ENCODE peak calls at places on chromosome 1, in ten cellular contexts. H, N, G, B, M, Z, U, Q, F and V are unnamed samples.

GRCh38 chr1:153541641-153542569 is 1.2 kb upstream of the S100A5 start:
- DNase-seq in H (no peak), N (no peak), G (peak), B (no peak), M (no peak), Z (no peak), U (no peak), Q (no peak), F (peak), V (no peak)

GRCh38 chr1:75672528-75673393 is 51.7 kb upstream of the ACADM start:
- DNase-seq in H (no peak), N (no peak), G (peak), B (no peak), M (peak), Z (no peak), U (no peak), Q (peak), F (no peak), V (peak)

GRCh38 chr1:39540504-39541031 is 36.0 kb downstream of the PABPC4 start:
- DNase-seq in H (no peak), N (peak), G (no peak), B (peak), M (no peak), Z (peak), U (peak), Q (no peak), F (peak), V (no peak)

GRCh38 chr1:115325876-115326275 is 12.2 kb downstream of the NGF start:
- DNase-seq in H (no peak), N (no peak), G (no peak), B (no peak), M (no peak), Z (peak), U (no peak), Q (no peak), F (no peak), V (no peak)

GRCh38 chr1:244096066-244096610 is 45.1 kb downstream of the ZBTB18 start:
- DNase-seq in H (no peak), N (no peak), G (no peak), B (no peak), M (no peak), Z (no peak), U (no peak), Q (no peak), F (no peak), V (no peak)

GRCh38 chr1:67214420-67215174 is 48.3 kb downstream of the IL23R start:
- DNase-seq in H (no peak), N (no peak), G (peak), B (peak), M (peak), Z (no peak), U (no peak), Q (peak), F (no peak), V (no peak)

GRCh38 chr1:34781844-34782391 is 904 bp downstream of the GJB3 start:
- DNase-seq in H (no peak), N (peak), G (no peak), B (no peak), M (no peak), Z (no peak), U (no peak), Q (no peak), F (no peak), V (no peak)

GRCh38 chr1:89613928-89614327 is 19.0 kb upstream of the LRRC8C start:
- DNase-seq in H (no peak), N (no peak), G (no peak), B (no peak), M (no peak), Z (no peak), U (no peak), Q (no peak), F (no peak), V (no peak)

GRCh38 chr1:205532996-205533728 is 28.7 kb downstream of the CDK18 start:
- DNase-seq in H (no peak), N (no peak), G (no peak), B (no peak), M (no peak), Z (no peak), U (no peak), Q (no peak), F (peak), V (no peak)

GRCh38 chr1:85146972-85147359 is 53.9 kb downstream of the SYDE2 start:
- DNase-seq in H (no peak), N (no peak), G (no peak), B (no peak), M (no peak), Z (no peak), U (no peak), Q (peak), F (no peak), V (no peak)

GRCh38 chr1:37137018-37137417 is 102.7 kb upstream of the GRIK3 start:
- DNase-seq in H (no peak), N (no peak), G (no peak), B (no peak), M (no peak), Z (no peak), U (no peak), Q (no peak), F (no peak), V (no peak)

GRCh38 chr1:64499011-64499410 is 29.1 kb downstream of the CACHD1 start:
- DNase-seq in H (no peak), N (no peak), G (no peak), B (no peak), M (no peak), Z (no peak), U (no peak), Q (no peak), F (no peak), V (no peak)

GRCh38 chr1:16213013-16213412 is 561 bp upstream of the ARHGEF19 start:
- DNase-seq in H (no peak), N (no peak), G (no peak), B (no peak), M (no peak), Z (no peak), U (no peak), Q (no peak), F (no peak), V (no peak)

GRCh38 chr1:16218674-16219071 is 6.2 kb upstream of the ARHGEF19 start:
- DNase-seq in H (no peak), N (no peak), G (no peak), B (no peak), M (no peak), Z (no peak), U (no peak), Q (no peak), F (no peak), V (no peak)

GRCh38 chr1:16218014-16218673 is 5.7 kb upstream of the ARHGEF19 start:
- DNase-seq in H (no peak), N (no peak), G (no peak), B (peak), M (no peak), Z (no peak), U (no peak), Q (no peak), F (peak), V (no peak)

GRCh38 chr1:16217061-16217785 is 4.8 kb upstream of the ARHGEF19 start:
- DNase-seq in H (peak), N (peak), G (peak), B (peak), M (peak), Z (peak), U (peak), Q (peak), F (peak), V (peak)

GRCh38 chr1:16215882-16216753 is 3.7 kb upstream of the ARHGEF19 start:
- DNase-seq in H (peak), N (peak), G (peak), B (peak), M (peak), Z (peak), U (peak), Q (peak), F (peak), V (no peak)
- TF ChIP-seq POLR2A in H (no peak), N (no peak), G (no peak), B (peak), M (no peak), Z (no peak), U (no peak), Q (no peak), F (no peak), V (no peak)

GRCh38 chr1:198620951-198621824 is 17.7 kb upstream of the PTPRC start:
- DNase-seq in H (no peak), N (no peak), G (peak), B (no peak), M (no peak), Z (no peak), U (no peak), Q (no peak), F (peak), V (no peak)
- TF ChIP-seq POLR2A in H (no peak), N (no peak), G (no peak), B (no peak), M (no peak), Z (no peak), U (no peak), Q (no peak), F (peak), V (no peak)

GRCh38 chr1:145891587-145892485 is 6.2 kb upstream of the ANKRD35 start:
- DNase-seq in H (peak), N (peak), G (peak), B (peak), M (peak), Z (peak), U (peak), Q (peak), F (peak), V (peak)
- TF ChIP-seq POLR2A in H (peak), N (no peak), G (no peak), B (peak), M (no peak), Z (no peak), U (no peak), Q (no peak), F (no peak), V (peak)

DNA sequence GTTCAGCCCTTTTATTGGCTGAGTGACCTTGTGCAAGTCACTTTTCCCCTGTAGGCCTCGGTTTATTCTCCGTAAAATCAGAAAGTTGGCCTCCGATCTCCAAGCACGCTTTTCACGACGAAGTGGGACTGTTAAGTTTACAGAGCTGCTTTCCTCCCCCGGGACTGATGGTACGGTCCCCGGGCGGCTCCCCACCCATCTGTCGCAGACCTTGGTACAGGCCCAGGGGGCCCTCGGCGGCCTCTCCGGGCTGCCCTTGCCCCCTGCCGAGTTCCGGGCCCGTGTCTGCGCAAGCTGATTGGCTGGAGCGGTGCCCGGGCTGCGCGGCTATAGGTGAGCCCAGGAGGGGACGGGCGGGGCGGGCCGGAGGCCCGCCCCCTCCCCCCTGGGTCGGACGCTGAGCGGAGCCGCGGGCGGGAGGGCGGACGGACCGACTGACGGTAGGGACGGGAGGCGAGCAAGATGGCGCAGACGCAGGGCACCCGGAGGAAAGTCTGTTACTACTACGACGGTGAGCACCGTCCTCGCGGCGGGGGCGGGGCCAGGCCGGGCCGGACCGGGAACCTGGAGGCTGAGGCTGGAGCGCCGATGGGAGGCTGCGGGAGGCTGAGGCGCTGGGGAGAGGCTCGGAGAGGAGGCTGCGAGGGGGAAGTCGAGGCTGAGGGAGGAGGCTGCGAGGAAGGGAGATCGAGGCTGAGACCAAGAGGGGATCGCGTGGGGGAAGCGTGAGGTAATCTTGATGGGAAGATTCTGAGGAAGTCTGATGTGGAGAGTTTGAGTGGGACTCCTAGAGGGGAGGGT is at the start of gene HDAC1:
- DNase-seq in H (peak), N (peak), G (peak), B (peak), M (peak), Z (peak), U (peak), Q (peak), F (peak), V (peak)
- TF ChIP-seq POLR2A in H (no peak), N (no peak), G (peak), B (peak), M (peak), Z (no peak), U (no peak), Q (peak), F (peak), V (peak)